ENCODE peak calls at places on chromosome 22, in ten cellular contexts. One of them, this sample, is unnamed.

GRCh38 chr22:39135092-39135896 is 17.2 kb downstream of the CBX7 start:
- DNase-seq in BJ: no peak
- DNase-seq in mammary epithelial cell: peak
- DNase-seq in mucosa of descending colon: no peak
- DNase-seq in breast epithelium: peak
- DNase-seq in cardiac muscle cell: peak
- DNase-seq in foreskin fibroblast: peak
- DNase-seq in AG09309: no peak
- DNase-seq in fibroblast of pulmonary artery: peak
- DNase-seq in A549: peak
- DNase-seq in this sample: peak

GRCh38 chr22:47663615-47664605 is 901.5 kb downstream of the TBC1D22A start:
- DNase-seq in BJ: no peak
- DNase-seq in mammary epithelial cell: no peak
- DNase-seq in mucosa of descending colon: no peak
- DNase-seq in breast epithelium: no peak
- DNase-seq in cardiac muscle cell: no peak
- DNase-seq in foreskin fibroblast: no peak
- DNase-seq in AG09309: no peak
- DNase-seq in fibroblast of pulmonary artery: no peak
- DNase-seq in A549: no peak
- DNase-seq in this sample: no peak

GRCh38 chr22:42412744-42413220 is 19.4 kb downstream of the NFAM1 start:
- DNase-seq in BJ: no peak
- DNase-seq in mammary epithelial cell: no peak
- DNase-seq in mucosa of descending colon: no peak
- DNase-seq in breast epithelium: no peak
- DNase-seq in cardiac muscle cell: peak
- DNase-seq in foreskin fibroblast: no peak
- DNase-seq in AG09309: no peak
- DNase-seq in fibroblast of pulmonary artery: no peak
- DNase-seq in A549: no peak
- DNase-seq in this sample: no peak

GRCh38 chr22:43272301-43272700 is 70.9 kb downstream of the SCUBE1 start:
- DNase-seq in BJ: no peak
- DNase-seq in mammary epithelial cell: no peak
- DNase-seq in mucosa of descending colon: no peak
- DNase-seq in breast epithelium: no peak
- DNase-seq in cardiac muscle cell: no peak
- DNase-seq in foreskin fibroblast: no peak
- DNase-seq in AG09309: no peak
- DNase-seq in fibroblast of pulmonary artery: no peak
- DNase-seq in A549: no peak
- DNase-seq in this sample: no peak

GRCh38 chr22:25754527-25755202 is 12.7 kb downstream of the MYO18B start:
- DNase-seq in BJ: no peak
- DNase-seq in mammary epithelial cell: no peak
- DNase-seq in mucosa of descending colon: no peak
- DNase-seq in breast epithelium: no peak
- DNase-seq in cardiac muscle cell: peak
- DNase-seq in foreskin fibroblast: peak
- DNase-seq in AG09309: peak
- DNase-seq in fibroblast of pulmonary artery: peak
- DNase-seq in A549: no peak
- DNase-seq in this sample: no peak

GRCh38 chr22:42114721-42115120 is 15.9 kb downstream of the CYP2D6 start:
- DNase-seq in BJ: no peak
- DNase-seq in mammary epithelial cell: no peak
- DNase-seq in mucosa of descending colon: no peak
- DNase-seq in breast epithelium: no peak
- DNase-seq in cardiac muscle cell: no peak
- DNase-seq in foreskin fibroblast: peak
- DNase-seq in AG09309: no peak
- DNase-seq in fibroblast of pulmonary artery: peak
- DNase-seq in A549: peak
- DNase-seq in this sample: peak

GRCh38 chr22:37824674-37825641 is 1.8 kb downstream of the GALR3 start:
- DNase-seq in BJ: no peak
- DNase-seq in mammary epithelial cell: peak
- DNase-seq in mucosa of descending colon: no peak
- DNase-seq in breast epithelium: no peak
- DNase-seq in cardiac muscle cell: no peak
- DNase-seq in foreskin fibroblast: no peak
- DNase-seq in AG09309: no peak
- DNase-seq in fibroblast of pulmonary artery: no peak
- DNase-seq in A549: no peak
- DNase-seq in this sample: peak

GRCh38 chr22:39941661-39942060 is 18.5 kb upstream of the TMA7B start:
- DNase-seq in BJ: no peak
- DNase-seq in mammary epithelial cell: no peak
- DNase-seq in mucosa of descending colon: no peak
- DNase-seq in breast epithelium: no peak
- DNase-seq in cardiac muscle cell: no peak
- DNase-seq in foreskin fibroblast: no peak
- DNase-seq in AG09309: no peak
- DNase-seq in fibroblast of pulmonary artery: no peak
- DNase-seq in A549: no peak
- DNase-seq in this sample: no peak

GRCh38 chr22:19872779-19873137 is 18.1 kb upstream of the GNB1L start:
- DNase-seq in BJ: no peak
- DNase-seq in mammary epithelial cell: no peak
- DNase-seq in mucosa of descending colon: peak
- DNase-seq in breast epithelium: peak
- DNase-seq in cardiac muscle cell: no peak
- DNase-seq in foreskin fibroblast: no peak
- DNase-seq in AG09309: no peak
- DNase-seq in fibroblast of pulmonary artery: no peak
- DNase-seq in A549: no peak
- DNase-seq in this sample: no peak
- H3K4me3 ChIP-seq in BJ: no peak
- H3K4me3 ChIP-seq in mammary epithelial cell: no peak
- H3K4me3 ChIP-seq in mucosa of descending colon: no peak
- H3K4me3 ChIP-seq in breast epithelium: no peak
- H3K4me3 ChIP-seq in cardiac muscle cell: no peak
- H3K4me3 ChIP-seq in foreskin fibroblast: no peak
- H3K4me3 ChIP-seq in AG09309: no peak
- H3K4me3 ChIP-seq in fibroblast of pulmonary artery: no peak
- H3K4me3 ChIP-seq in A549: no peak
- H3K4me3 ChIP-seq in this sample: no peak

DNA sequence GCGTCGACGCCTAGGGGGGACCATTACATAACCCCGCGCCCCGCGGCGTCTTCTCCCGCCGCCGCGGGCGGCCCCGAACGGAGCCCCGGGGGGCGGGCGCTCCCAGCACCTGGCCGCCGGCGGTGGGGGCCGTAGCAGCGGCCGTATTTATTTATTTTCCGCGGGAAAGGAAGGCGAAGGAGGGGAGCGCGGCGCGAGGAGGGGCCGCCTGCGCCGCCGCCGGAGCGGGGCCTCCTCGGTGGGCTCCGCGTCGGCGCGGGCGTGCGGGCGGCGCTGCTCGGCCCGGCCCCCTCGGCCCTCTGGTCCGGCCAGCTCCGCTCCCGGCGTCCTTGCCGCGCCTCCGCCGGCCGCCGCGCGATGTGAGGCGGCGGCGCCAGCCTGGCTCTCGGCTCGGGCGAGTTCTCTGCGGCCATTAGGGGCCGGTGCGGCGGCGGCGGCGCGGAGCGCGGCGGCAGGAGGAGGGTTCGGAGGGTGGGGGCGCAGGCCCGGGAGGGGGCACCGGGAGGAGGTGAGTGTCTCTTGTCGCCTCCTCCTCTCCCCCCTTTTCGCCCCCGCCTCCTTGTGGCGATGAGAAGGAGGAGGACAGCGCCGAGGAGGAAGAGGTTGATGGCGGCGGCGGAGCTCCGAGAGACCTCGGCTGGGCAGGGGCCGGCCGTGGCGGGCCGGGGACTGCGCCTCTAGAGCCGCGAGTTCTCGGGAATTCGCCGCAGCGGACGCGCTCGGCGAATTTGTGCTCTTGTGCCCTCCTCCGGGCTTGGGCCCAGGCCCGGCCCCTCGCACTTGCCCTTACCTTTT is at the start of gene EP300:
- DNase-seq in BJ: peak
- DNase-seq in mammary epithelial cell: peak
- DNase-seq in mucosa of descending colon: peak
- DNase-seq in breast epithelium: peak
- DNase-seq in cardiac muscle cell: peak
- DNase-seq in foreskin fibroblast: peak
- DNase-seq in AG09309: peak
- DNase-seq in fibroblast of pulmonary artery: peak
- DNase-seq in A549: peak
- DNase-seq in this sample: peak
- TF ChIP-seq CTCF in BJ: peak
- TF ChIP-seq CTCF in mammary epithelial cell: no peak
- TF ChIP-seq CTCF in mucosa of descending colon: no peak
- TF ChIP-seq CTCF in breast epithelium: peak
- TF ChIP-seq CTCF in cardiac muscle cell: peak
- TF ChIP-seq CTCF in foreskin fibroblast: peak
- TF ChIP-seq CTCF in AG09309: peak
- TF ChIP-seq CTCF in fibroblast of pulmonary artery: peak
- TF ChIP-seq CTCF in A549: no peak
- TF ChIP-seq CTCF in this sample: peak

DNA sequence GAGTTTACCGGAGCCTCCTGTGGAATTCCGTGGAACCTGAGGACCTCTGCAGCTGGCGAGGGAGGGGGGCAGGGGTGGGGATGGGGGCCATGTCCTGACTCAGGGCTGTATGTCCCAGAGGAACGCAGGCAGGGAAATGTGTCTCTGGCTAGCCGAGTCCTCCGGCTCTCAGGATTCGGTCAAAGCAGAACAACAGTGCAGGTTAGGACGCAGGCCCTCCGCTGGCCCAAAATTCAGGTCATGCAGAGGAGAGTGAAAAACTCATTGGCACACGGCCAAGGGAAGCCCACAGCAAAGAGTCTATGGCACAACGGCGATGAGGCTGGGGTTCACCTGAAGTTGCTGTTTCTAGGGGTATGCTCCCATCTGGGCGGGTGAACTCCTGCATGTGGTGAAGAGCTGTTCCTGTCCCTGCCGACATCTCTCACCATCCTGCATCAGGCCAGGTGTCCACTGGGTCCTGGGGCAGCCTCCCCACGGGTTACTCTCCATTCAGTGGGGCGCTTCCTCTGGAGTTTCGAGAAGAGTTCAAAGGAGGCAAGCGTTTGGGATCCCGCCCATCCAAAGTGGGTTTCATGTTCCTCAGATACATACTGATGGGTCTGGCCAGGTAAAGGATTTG is 1055.3 kb downstream of the BRD1 start:
- DNase-seq in BJ: no peak
- DNase-seq in mammary epithelial cell: no peak
- DNase-seq in mucosa of descending colon: no peak
- DNase-seq in breast epithelium: no peak
- DNase-seq in cardiac muscle cell: no peak
- DNase-seq in foreskin fibroblast: no peak
- DNase-seq in AG09309: no peak
- DNase-seq in fibroblast of pulmonary artery: no peak
- DNase-seq in A549: no peak
- DNase-seq in this sample: no peak
- H3K4me3 ChIP-seq in BJ: no peak
- H3K4me3 ChIP-seq in mammary epithelial cell: no peak
- H3K4me3 ChIP-seq in mucosa of descending colon: no peak
- H3K4me3 ChIP-seq in breast epithelium: no peak
- H3K4me3 ChIP-seq in cardiac muscle cell: no peak
- H3K4me3 ChIP-seq in foreskin fibroblast: no peak
- H3K4me3 ChIP-seq in AG09309: no peak
- H3K4me3 ChIP-seq in fibroblast of pulmonary artery: no peak
- H3K4me3 ChIP-seq in A549: no peak
- H3K4me3 ChIP-seq in this sample: no peak

GRCh38 chr22:22682807-22683667 is 38.6 kb downstream of the GGTLC2 start:
- DNase-seq in BJ: no peak
- DNase-seq in mammary epithelial cell: no peak
- DNase-seq in mucosa of descending colon: no peak
- DNase-seq in breast epithelium: no peak
- DNase-seq in cardiac muscle cell: no peak
- DNase-seq in foreskin fibroblast: no peak
- DNase-seq in AG09309: no peak
- DNase-seq in fibroblast of pulmonary artery: peak
- DNase-seq in A549: peak
- DNase-seq in this sample: no peak

GRCh38 chr22:22683668-22684361 is 39.4 kb downstream of the GGTLC2 start:
- DNase-seq in BJ: no peak
- DNase-seq in mammary epithelial cell: no peak
- DNase-seq in mucosa of descending colon: no peak
- DNase-seq in breast epithelium: no peak
- DNase-seq in cardiac muscle cell: no peak
- DNase-seq in foreskin fibroblast: no peak
- DNase-seq in AG09309: no peak
- DNase-seq in fibroblast of pulmonary artery: no peak
- DNase-seq in A549: no peak
- DNase-seq in this sample: no peak

GRCh38 chr22:22682196-22682595 is 37.8 kb downstream of the GGTLC2 start:
- DNase-seq in BJ: no peak
- DNase-seq in mammary epithelial cell: no peak
- DNase-seq in mucosa of descending colon: no peak
- DNase-seq in breast epithelium: no peak
- DNase-seq in cardiac muscle cell: no peak
- DNase-seq in foreskin fibroblast: no peak
- DNase-seq in AG09309: no peak
- DNase-seq in fibroblast of pulmonary artery: no peak
- DNase-seq in A549: no peak
- DNase-seq in this sample: no peak

GRCh38 chr22:22685586-22685985 is 41.2 kb downstream of the GGTLC2 start:
- DNase-seq in BJ: no peak
- DNase-seq in mammary epithelial cell: no peak
- DNase-seq in mucosa of descending colon: no peak
- DNase-seq in breast epithelium: no peak
- DNase-seq in cardiac muscle cell: no peak
- DNase-seq in foreskin fibroblast: no peak
- DNase-seq in AG09309: no peak
- DNase-seq in fibroblast of pulmonary artery: no peak
- DNase-seq in A549: no peak
- DNase-seq in this sample: no peak

DNA sequence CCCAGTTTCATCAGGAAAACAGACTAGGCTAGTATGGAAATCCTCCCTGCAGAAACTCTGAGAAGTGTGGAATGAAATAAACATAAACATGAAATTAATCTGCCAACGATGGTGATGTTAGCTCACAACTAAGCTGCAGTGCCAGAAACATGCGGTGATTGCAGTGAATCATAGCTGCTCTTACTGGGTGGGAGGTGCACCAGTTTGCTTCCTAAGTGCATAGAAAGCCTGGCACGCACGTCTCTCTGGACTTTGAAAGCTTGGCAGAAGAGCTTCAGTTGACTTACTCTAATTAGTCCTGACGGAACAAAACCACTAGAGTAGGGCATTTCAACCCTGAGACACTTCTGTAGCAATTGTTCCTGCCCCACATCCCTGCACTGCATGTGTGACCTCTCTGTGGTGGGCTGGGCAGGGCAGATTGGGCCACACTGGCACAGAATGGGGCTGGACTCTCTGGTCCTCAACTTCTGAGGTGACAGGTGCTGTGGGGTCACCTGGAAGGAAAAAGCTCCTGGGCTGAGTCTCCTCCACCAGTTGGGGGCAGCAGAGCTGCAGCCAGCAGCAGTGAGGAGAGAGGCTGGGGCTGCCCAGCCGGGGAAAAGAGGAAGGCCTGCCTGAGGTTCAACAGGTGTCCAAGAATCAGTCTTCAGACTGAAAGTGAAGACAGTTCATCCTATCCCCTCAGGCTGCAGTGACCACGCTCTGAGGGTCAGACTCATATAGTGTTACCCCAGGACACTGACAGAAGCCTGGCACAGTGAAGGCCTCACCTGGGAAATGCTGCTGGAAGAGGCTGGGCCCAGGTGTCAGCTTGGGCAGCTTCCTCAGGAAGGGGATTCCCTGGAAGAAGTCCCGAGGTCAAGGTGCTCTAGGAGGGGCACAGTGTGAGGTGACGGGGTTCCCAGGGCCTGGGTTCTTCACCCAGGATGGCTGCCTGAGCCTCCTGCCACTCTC is 40.5 kb downstream of the GGTLC2 start:
- DNase-seq in BJ: no peak
- DNase-seq in mammary epithelial cell: no peak
- DNase-seq in mucosa of descending colon: peak
- DNase-seq in breast epithelium: no peak
- DNase-seq in cardiac muscle cell: no peak
- DNase-seq in foreskin fibroblast: peak
- DNase-seq in AG09309: peak
- DNase-seq in fibroblast of pulmonary artery: peak
- DNase-seq in A549: no peak
- DNase-seq in this sample: peak
- TF ChIP-seq CTCF in BJ: peak
- TF ChIP-seq CTCF in mammary epithelial cell: peak
- TF ChIP-seq CTCF in mucosa of descending colon: peak
- TF ChIP-seq CTCF in breast epithelium: no peak
- TF ChIP-seq CTCF in cardiac muscle cell: peak
- TF ChIP-seq CTCF in foreskin fibroblast: peak
- TF ChIP-seq CTCF in AG09309: no peak
- TF ChIP-seq CTCF in fibroblast of pulmonary artery: peak
- TF ChIP-seq CTCF in A549: peak
- TF ChIP-seq CTCF in this sample: peak

This sample was measured in GM12865.